ENCODE peak calls at places on chromosomes 4 and X, in eight cellular contexts. Q, S, D, J, Y, P, O and L are unnamed samples. For H3K36me3, the result is how much of the 10 kb centered on the place peaks cover.

GRCh38 chr4:95585016-95585695 is 36.4 kb upstream of the UNC5C start:
- DNase-seq in D (no peak), P (no peak), Q (no peak), Y (no peak), O (no peak), J (no peak), S (no peak), L (no peak)

GRCh38 chr4:97493815-97494518 is 649.3 kb downstream of the STPG2 start:
- DNase-seq in O (peak), Q (no peak), D (no peak), S (no peak), Y (no peak), J (no peak), P (no peak), L (no peak)

GRCh38 chr4:139633661-139634060 is 32.0 kb upstream of the MGST2 start:
- DNase-seq in S (peak), D (no peak), O (peak), Q (peak), J (peak), P (no peak), Y (no peak), L (no peak)

GRCh38 chr4:122152699-122153328 is 683 bp downstream of the BLTP1 start:
- DNase-seq in Y (peak), D (no peak), Q (peak), S (peak), J (peak), P (no peak), O (peak), L (peak)

GRCh38 chr4:4599886-4600285 is 58.0 kb upstream of the STX18 start:
- DNase-seq in P (no peak), O (no peak), S (no peak), J (no peak), Q (no peak), Y (no peak), D (no peak), L (no peak)

GRCh38 chrX:153984351-153985178 is 12.0 kb downstream of the TMEM187 start:
- DNase-seq in J (no peak), P (no peak), Y (no peak), O (no peak), Q (no peak), S (no peak), D (no peak), L (no peak)

GRCh38 chr4:8540072-8540471 is 40.1 kb upstream of the GPR78 start:
- DNase-seq in J (no peak), Q (no peak), S (no peak), O (no peak), Y (no peak), P (no peak), D (no peak), L (peak)

GRCh38 chr4:91064157-91064853 is 937.1 kb downstream of the CCSER1 start:
- DNase-seq in Y (peak), D (no peak), S (no peak), O (peak), P (peak), J (no peak), Q (peak), L (peak)

GRCh38 chr4:19514276-19515070 is 737.2 kb upstream of the SLIT2 start:
- DNase-seq in Y (no peak), Q (no peak), S (no peak), J (no peak), D (no peak), O (no peak), P (no peak), L (no peak)

GRCh38 chr4:147578057-147578476 is 39.1 kb upstream of the TMEM184C start:
- DNase-seq in D (no peak), Q (peak), S (no peak), Y (no peak), O (peak), J (no peak), P (no peak), L (no peak)

GRCh38 chrX:2967998-2968909 is 38.1 kb upstream of the ARSH start:
- DNase-seq in Y (no peak), Q (no peak), O (no peak), J (no peak), D (peak), S (no peak), P (no peak), L (no peak)

GRCh38 chr4:113223001-113223400 is 173.5 kb downstream of the ANK2 start:
- DNase-seq in O (no peak), Y (no peak), P (no peak), J (no peak), Q (no peak), D (no peak), S (no peak), L (no peak)

GRCh38 chr4:95432466-95432865 is 116.3 kb downstream of the UNC5C start:
- DNase-seq in Q (no peak), P (no peak), S (no peak), D (no peak), O (no peak), Y (no peak), J (no peak), L (no peak)

GRCh38 chr4:113328514-113328913 is 279.1 kb downstream of the ANK2 start:
- DNase-seq in Q (peak), O (peak), D (no peak), Y (peak), P (no peak), S (no peak), J (peak), L (no peak)

GRCh38 chr4:174523003-174523693 is 860 bp upstream of the HPGD start:
- DNase-seq in Y (no peak), J (no peak), D (no peak), P (no peak), O (peak), Q (no peak), S (no peak), L (no peak)

GRCh38 chrX:85109235-85109634 is 105.6 kb downstream of the APOOL start:
- DNase-seq in Y (no peak), D (no peak), P (no peak), S (no peak), Q (peak), J (peak), O (peak), L (no peak)

GRCh38 chrX:57367649-57368048 is 81.1 kb downstream of the FAAH2 start:
- DNase-seq in P (no peak), J (no peak), Y (no peak), Q (peak), O (no peak), D (no peak), S (no peak), L (no peak)

DNA sequence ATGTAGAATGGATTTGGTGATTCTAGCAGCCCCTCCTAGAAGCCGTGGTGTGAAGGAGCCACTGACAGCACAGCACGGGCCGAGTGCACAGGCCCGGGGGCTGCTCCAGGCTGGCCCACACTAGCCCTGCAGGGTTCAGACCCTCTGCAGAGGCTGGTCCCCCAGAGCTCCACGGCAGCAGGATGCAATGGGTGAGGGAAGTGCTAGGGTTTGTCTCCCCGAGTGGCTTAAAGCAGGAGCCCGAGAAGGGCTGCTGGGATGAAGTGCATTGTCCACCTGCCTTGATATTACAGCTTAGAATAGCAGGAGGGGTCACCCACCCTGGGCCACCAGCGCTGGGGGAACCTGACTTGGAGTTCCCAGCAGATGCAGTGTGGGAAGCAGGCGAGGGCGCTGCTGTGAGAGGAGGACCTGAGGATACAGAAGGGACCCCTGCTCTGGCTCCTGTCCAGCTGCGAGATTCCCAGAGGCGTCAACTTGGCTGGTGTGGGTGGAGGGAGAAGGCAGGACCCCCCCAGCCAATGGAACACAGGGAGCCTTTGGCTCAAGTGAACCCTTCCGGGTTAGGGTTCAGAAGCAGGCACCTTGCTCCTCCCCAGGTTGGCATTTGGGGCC is 30.0 kb downstream of the WDR1 start:
- DNase-seq in O (no peak), P (no peak), Y (no peak), J (no peak), Q (no peak), S (peak), D (no peak), L (peak)
- H3K36me3 ChIP-seq in O (under half), P (half or more), Y (half or more), J (half or more), Q (half or more), S (under half), D (half or more), L (half or more)

GRCh38 chr4:82864336-82865001 is 26.5 kb downstream of the SEC31A start:
- DNase-seq in O (no peak), J (no peak), Q (no peak), Y (no peak), P (no peak), D (no peak), S (no peak), L (no peak)

GRCh38 chr4:82861529-82861928 is 29.4 kb downstream of the SEC31A start:
- DNase-seq in D (no peak), J (no peak), S (no peak), Y (no peak), P (no peak), O (no peak), Q (no peak), L (no peak)

GRCh38 chr4:82865592-82865991 is 25.4 kb downstream of the SEC31A start:
- DNase-seq in Y (no peak), O (peak), D (no peak), Q (peak), P (no peak), S (no peak), J (no peak), L (no peak)

GRCh38 chr4:82868572-82868971 is 22.4 kb downstream of the SEC31A start:
- DNase-seq in Q (no peak), J (no peak), P (no peak), O (no peak), S (no peak), D (no peak), Y (no peak), L (no peak)

DNA sequence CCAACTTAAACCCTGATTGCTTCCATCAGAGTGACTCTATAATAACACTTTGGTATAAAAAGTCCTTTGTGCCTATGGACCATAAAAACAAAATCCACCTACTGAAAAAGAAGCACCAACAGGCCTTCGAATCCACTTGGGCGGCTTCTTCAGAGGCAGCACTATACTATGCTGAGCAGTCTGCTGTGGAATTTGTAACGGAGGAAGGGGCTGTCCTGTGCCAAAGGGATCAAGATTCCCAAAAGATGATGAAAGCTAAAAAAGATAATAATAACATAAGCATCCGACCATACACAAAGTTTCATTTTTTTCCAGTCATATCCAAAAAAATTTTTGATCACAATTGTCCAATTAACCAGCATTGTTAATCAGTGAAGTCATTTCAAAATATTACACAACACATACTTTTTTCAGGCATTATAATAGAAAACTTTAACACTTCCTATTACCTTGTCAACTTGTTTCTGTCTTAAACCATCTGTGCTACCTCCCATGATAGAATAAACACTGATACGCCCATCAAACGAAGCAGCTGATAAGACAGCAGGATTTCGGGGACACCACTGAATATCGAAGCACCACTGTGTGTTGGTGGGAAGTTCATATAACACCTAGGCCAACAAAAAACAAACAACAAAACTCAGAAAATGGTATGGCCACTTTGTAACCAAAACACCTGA is 24.1 kb downstream of the SEC31A start:
- DNase-seq in O (no peak), P (no peak), D (no peak), S (no peak), Y (no peak), J (no peak), Q (no peak), L (no peak)
- H3K36me3 ChIP-seq in O (under half), P (half or more), D (half or more), S (under half), Y (half or more), J (under half), Q (half or more), L (under half)

GRCh38 chr4:88276952-88277710 is 7.2 kb downstream of the PPM1K start:
- DNase-seq in P (no peak), D (no peak), S (no peak), Q (no peak), Y (no peak), O (peak), J (no peak), L (no peak)
- H3K36me3 ChIP-seq in P (under half), D (under half), S (under half), Q (under half), Y (under half), O (under half), J (under half), L (under half)

GRCh38 chr4:24527371-24527770 is 57.0 kb downstream of the DHX15 start:
- DNase-seq in Q (no peak), P (no peak), D (no peak), Y (no peak), S (no peak), J (no peak), O (no peak), L (no peak)

GRCh38 chr4:24533364-24533763 is 51.0 kb downstream of the DHX15 start:
- DNase-seq in J (no peak), D (no peak), P (no peak), Q (no peak), S (no peak), O (no peak), Y (no peak), L (no peak)

GRCh38 chr4:24535399-24535798 is 49.0 kb downstream of the DHX15 start:
- DNase-seq in Y (no peak), S (no peak), J (no peak), D (no peak), Q (no peak), P (no peak), O (no peak), L (no peak)

GRCh38 chr4:24529555-24529954 is 54.8 kb downstream of the DHX15 start:
- DNase-seq in P (no peak), Y (no peak), J (no peak), O (no peak), D (no peak), S (no peak), Q (no peak), L (no peak)
- H3K36me3 ChIP-seq in P (half or more), Y (half or more), J (under half), O (under half), D (half or more), S (under half), Q (half or more), L (under half)